ENCODE peak calls at places on chromosomes 7 and 10, in four cellular contexts. One of them, this sample, is unnamed.

GRCh38 chr7:139488810-139489209 is 5.3 kb upstream of the KLRG2 start:
- DNase-seq in endodermal cell: no peak
- DNase-seq in retinal pigment epithelial cell: no peak
- DNase-seq in foreskin fibroblast: no peak
- DNase-seq in this sample: no peak

GRCh38 chr7:38374507-38374906 is 101.1 kb upstream of the TARP start:
- DNase-seq in endodermal cell: peak
- DNase-seq in retinal pigment epithelial cell: no peak
- DNase-seq in foreskin fibroblast: peak
- DNase-seq in this sample: no peak

GRCh38 chr7:155129789-155130188 is 59.7 kb downstream of the HTR5A start:
- DNase-seq in endodermal cell: peak
- DNase-seq in retinal pigment epithelial cell: no peak
- DNase-seq in foreskin fibroblast: no peak
- DNase-seq in this sample: no peak

GRCh38 chr10:3482200-3482993 is 302.6 kb downstream of the KLF6 start:
- DNase-seq in endodermal cell: peak
- DNase-seq in retinal pigment epithelial cell: peak
- DNase-seq in foreskin fibroblast: peak
- DNase-seq in this sample: peak

GRCh38 chr7:55409474-55410225 is 44.5 kb downstream of the LANCL2 start:
- DNase-seq in endodermal cell: no peak
- DNase-seq in retinal pigment epithelial cell: no peak
- DNase-seq in foreskin fibroblast: no peak
- DNase-seq in this sample: no peak

GRCh38 chr10:77881636-77882035 is 44.9 kb downstream of the DLG5 start:
- DNase-seq in endodermal cell: no peak
- DNase-seq in retinal pigment epithelial cell: no peak
- DNase-seq in foreskin fibroblast: no peak
- DNase-seq in this sample: no peak

GRCh38 chr7:128791968-128792319 is at the start of gene CCDC136:
- DNase-seq in endodermal cell: peak
- DNase-seq in retinal pigment epithelial cell: no peak
- DNase-seq in foreskin fibroblast: no peak
- DNase-seq in this sample: no peak

GRCh38 chr7:94687810-94688209 is 31.9 kb upstream of the SGCE start:
- DNase-seq in endodermal cell: no peak
- DNase-seq in retinal pigment epithelial cell: no peak
- DNase-seq in foreskin fibroblast: no peak
- DNase-seq in this sample: no peak

GRCh38 chr10:14486777-14487510 is 156.2 kb upstream of the FRMD4A start:
- DNase-seq in endodermal cell: no peak
- DNase-seq in retinal pigment epithelial cell: no peak
- DNase-seq in foreskin fibroblast: no peak
- DNase-seq in this sample: no peak

GRCh38 chr10:3323865-3324498 is 151.4 kb upstream of the PITRM1 start:
- DNase-seq in endodermal cell: no peak
- DNase-seq in retinal pigment epithelial cell: peak
- DNase-seq in foreskin fibroblast: peak
- DNase-seq in this sample: no peak

GRCh38 chr7:29457141-29457561 is 106.5 kb upstream of the PRR15 start:
- DNase-seq in endodermal cell: peak
- DNase-seq in retinal pigment epithelial cell: no peak
- DNase-seq in foreskin fibroblast: no peak
- DNase-seq in this sample: no peak

GRCh38 chr10:97475936-97476594 is 22.2 kb downstream of the MMS19 start:
- DNase-seq in endodermal cell: no peak
- DNase-seq in retinal pigment epithelial cell: no peak
- DNase-seq in foreskin fibroblast: peak
- DNase-seq in this sample: no peak

GRCh38 chr10:96585726-96586418 is 940 bp downstream of the TM9SF3 start:
- DNase-seq in endodermal cell: no peak
- DNase-seq in retinal pigment epithelial cell: no peak
- DNase-seq in foreskin fibroblast: no peak
- DNase-seq in this sample: no peak

GRCh38 chr10:76456190-76456589 is 1024.8 kb downstream of the LRMDA start:
- DNase-seq in endodermal cell: no peak
- DNase-seq in retinal pigment epithelial cell: no peak
- DNase-seq in foreskin fibroblast: no peak
- DNase-seq in this sample: no peak

GRCh38 chr10:133009218-133009954 is 67.0 kb upstream of the CFAP46 start:
- DNase-seq in endodermal cell: no peak
- DNase-seq in retinal pigment epithelial cell: no peak
- DNase-seq in foreskin fibroblast: no peak
- DNase-seq in this sample: no peak

GRCh38 chr7:114789942-114790341 is 132.0 kb upstream of the MDFIC start:
- DNase-seq in endodermal cell: no peak
- DNase-seq in retinal pigment epithelial cell: no peak
- DNase-seq in foreskin fibroblast: peak
- DNase-seq in this sample: no peak

GRCh38 chr10:124030061-124030460 is 63.3 kb downstream of the CHST15 start:
- DNase-seq in endodermal cell: no peak
- DNase-seq in retinal pigment epithelial cell: no peak
- DNase-seq in foreskin fibroblast: no peak
- DNase-seq in this sample: no peak

GRCh38 chr10:73744690-73744994 is 470 bp downstream of the SEC24C start:
- DNase-seq in endodermal cell: no peak
- DNase-seq in retinal pigment epithelial cell: no peak
- DNase-seq in foreskin fibroblast: peak
- DNase-seq in this sample: peak

GRCh38 chr10:78361031-78361430 is 327.4 kb downstream of the RPS24 start:
- DNase-seq in endodermal cell: no peak
- DNase-seq in retinal pigment epithelial cell: no peak
- DNase-seq in foreskin fibroblast: no peak
- DNase-seq in this sample: no peak

GRCh38 chr7:32516551-32517082 is 21.3 kb downstream of the AVL9 start:
- DNase-seq in endodermal cell: no peak
- DNase-seq in retinal pigment epithelial cell: no peak
- DNase-seq in foreskin fibroblast: no peak
- DNase-seq in this sample: no peak

GRCh38 chr7:129010075-129010474 is 44.8 kb downstream of the TNPO3 start:
- DNase-seq in endodermal cell: no peak
- DNase-seq in retinal pigment epithelial cell: no peak
- DNase-seq in foreskin fibroblast: no peak
- DNase-seq in this sample: no peak

GRCh38 chr7:42913591-42913990 is 1.7 kb upstream of the C7orf25 start:
- DNase-seq in endodermal cell: no peak
- DNase-seq in retinal pigment epithelial cell: no peak
- DNase-seq in foreskin fibroblast: no peak
- DNase-seq in this sample: no peak

GRCh38 chr7:42910306-42910705 is 1.6 kb downstream of the C7orf25 start:
- DNase-seq in endodermal cell: no peak
- DNase-seq in retinal pigment epithelial cell: no peak
- DNase-seq in foreskin fibroblast: no peak
- DNase-seq in this sample: no peak

GRCh38 chr7:42914009-42914725 is 2.3 kb upstream of the C7orf25 start:
- DNase-seq in endodermal cell: no peak
- DNase-seq in retinal pigment epithelial cell: no peak
- DNase-seq in foreskin fibroblast: no peak
- DNase-seq in this sample: no peak

GRCh38 chr7:42914726-42915045 is 2.8 kb upstream of the C7orf25 start:
- DNase-seq in endodermal cell: no peak
- DNase-seq in retinal pigment epithelial cell: no peak
- DNase-seq in foreskin fibroblast: no peak
- DNase-seq in this sample: no peak

GRCh38 chr7:42911482-42912447 is at the start of gene C7orf25:
- DNase-seq in endodermal cell: peak
- DNase-seq in retinal pigment epithelial cell: peak
- DNase-seq in foreskin fibroblast: peak
- DNase-seq in this sample: peak
- TF ChIP-seq CTCF in endodermal cell: no peak
- TF ChIP-seq CTCF in retinal pigment epithelial cell: peak
- TF ChIP-seq CTCF in foreskin fibroblast: no peak
- TF ChIP-seq CTCF in this sample: no peak

GRCh38 chr10:34134602-34135001 is 680.5 kb downstream of the PARD3 start:
- DNase-seq in endodermal cell: no peak
- DNase-seq in retinal pigment epithelial cell: no peak
- DNase-seq in foreskin fibroblast: no peak
- DNase-seq in this sample: no peak

GRCh38 chr10:34127676-34128075 is 687.4 kb downstream of the PARD3 start:
- DNase-seq in endodermal cell: no peak
- DNase-seq in retinal pigment epithelial cell: peak
- DNase-seq in foreskin fibroblast: no peak
- DNase-seq in this sample: no peak

GRCh38 chr10:34135515-34135914 is 679.6 kb downstream of the PARD3 start:
- DNase-seq in endodermal cell: no peak
- DNase-seq in retinal pigment epithelial cell: no peak
- DNase-seq in foreskin fibroblast: no peak
- DNase-seq in this sample: no peak

GRCh38 chr10:34125702-34126101 is 689.4 kb downstream of the PARD3 start:
- DNase-seq in endodermal cell: no peak
- DNase-seq in retinal pigment epithelial cell: no peak
- DNase-seq in foreskin fibroblast: no peak
- DNase-seq in this sample: no peak

DNA sequence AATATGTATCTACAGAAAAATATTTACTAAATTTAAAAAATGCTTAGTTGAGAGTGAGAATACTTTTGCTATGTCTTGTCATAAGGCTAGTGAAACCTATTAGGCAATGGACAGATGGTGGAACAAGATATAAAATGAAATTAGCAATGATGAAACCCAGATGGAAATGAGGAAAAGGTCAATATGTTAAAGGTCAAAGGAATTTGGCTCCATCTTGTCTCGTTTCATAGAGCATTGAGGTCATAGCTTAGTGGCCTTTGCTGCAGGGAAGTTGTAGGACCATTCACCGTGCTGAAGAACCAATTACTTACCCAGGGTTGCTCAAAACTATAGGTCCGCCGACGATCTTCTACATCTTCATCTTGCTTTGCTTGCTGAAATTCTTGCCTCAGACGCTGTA is 683.9 kb downstream of the PARD3 start:
- DNase-seq in endodermal cell: no peak
- DNase-seq in retinal pigment epithelial cell: no peak
- DNase-seq in foreskin fibroblast: no peak
- DNase-seq in this sample: no peak
- TF ChIP-seq CTCF in endodermal cell: no peak
- TF ChIP-seq CTCF in retinal pigment epithelial cell: no peak
- TF ChIP-seq CTCF in foreskin fibroblast: no peak
- TF ChIP-seq CTCF in this sample: no peak

GRCh38 chr10:61662794-61663259 is at the start of gene CABCOCO1:
- DNase-seq in endodermal cell: peak
- DNase-seq in retinal pigment epithelial cell: peak
- DNase-seq in foreskin fibroblast: peak
- DNase-seq in this sample: peak
- TF ChIP-seq CTCF in endodermal cell: peak
- TF ChIP-seq CTCF in retinal pigment epithelial cell: peak
- TF ChIP-seq CTCF in foreskin fibroblast: no peak
- TF ChIP-seq CTCF in this sample: no peak

DNA sequence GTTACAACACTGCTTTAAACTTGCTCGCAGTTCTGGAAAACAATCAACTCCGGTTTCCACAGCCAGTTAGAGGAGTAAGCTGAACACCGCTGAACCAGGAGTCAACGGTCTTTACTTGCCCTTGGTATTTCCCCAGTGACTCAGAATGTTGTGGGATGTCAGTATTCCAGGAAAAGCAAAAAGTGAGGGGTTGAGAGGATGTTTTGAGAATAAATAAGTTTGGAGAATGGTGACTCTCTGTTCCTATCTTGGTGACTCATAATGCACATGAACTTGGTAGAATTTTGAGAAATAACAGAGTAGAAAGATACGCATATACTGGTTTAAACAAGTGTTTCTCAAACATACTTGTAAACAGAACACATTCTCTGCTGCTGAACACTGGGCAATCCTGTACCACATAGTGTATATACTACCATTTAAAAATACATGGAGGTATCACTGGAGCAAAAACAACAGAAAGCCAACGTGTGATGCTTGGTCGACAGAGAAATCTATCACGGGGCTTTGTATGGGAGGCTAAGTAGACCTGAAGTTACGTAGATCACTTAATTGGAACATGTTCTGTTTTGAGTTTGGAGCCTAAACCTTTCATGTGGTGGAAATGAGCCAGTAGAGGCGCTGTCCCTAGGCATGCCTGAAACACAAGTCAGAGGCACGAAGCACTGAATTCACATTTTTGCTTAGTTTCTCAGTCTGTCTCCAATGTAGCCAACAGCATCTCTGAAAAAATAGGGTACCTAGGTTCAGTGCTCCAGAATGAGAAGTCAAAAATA is 534.3 kb downstream of the PARD3 start:
- DNase-seq in endodermal cell: peak
- DNase-seq in retinal pigment epithelial cell: peak
- DNase-seq in foreskin fibroblast: peak
- DNase-seq in this sample: no peak
- TF ChIP-seq CTCF in endodermal cell: peak
- TF ChIP-seq CTCF in retinal pigment epithelial cell: peak
- TF ChIP-seq CTCF in foreskin fibroblast: no peak
- TF ChIP-seq CTCF in this sample: no peak

GRCh38 chr7:1557771-1558170 is 1.8 kb upstream of the TMEM184A start:
- DNase-seq in endodermal cell: no peak
- DNase-seq in retinal pigment epithelial cell: no peak
- DNase-seq in foreskin fibroblast: no peak
- DNase-seq in this sample: no peak

GRCh38 chr7:1559626-1560590 is 3.9 kb upstream of the TMEM184A start:
- DNase-seq in endodermal cell: no peak
- DNase-seq in retinal pigment epithelial cell: no peak
- DNase-seq in foreskin fibroblast: no peak
- DNase-seq in this sample: no peak

GRCh38 chr7:1557006-1557405 is 1.0 kb upstream of the TMEM184A start:
- DNase-seq in endodermal cell: no peak
- DNase-seq in retinal pigment epithelial cell: no peak
- DNase-seq in foreskin fibroblast: no peak
- DNase-seq in this sample: no peak

GRCh38 chr7:1558841-1559625 is 3.0 kb upstream of the TMEM184A start:
- DNase-seq in endodermal cell: no peak
- DNase-seq in retinal pigment epithelial cell: no peak
- DNase-seq in foreskin fibroblast: no peak
- DNase-seq in this sample: no peak

GRCh38 chr7:1558181-1558811 is 2.3 kb upstream of the TMEM184A start:
- DNase-seq in endodermal cell: peak
- DNase-seq in retinal pigment epithelial cell: no peak
- DNase-seq in foreskin fibroblast: no peak
- DNase-seq in this sample: no peak
- TF ChIP-seq CTCF in endodermal cell: peak
- TF ChIP-seq CTCF in retinal pigment epithelial cell: peak
- TF ChIP-seq CTCF in foreskin fibroblast: no peak
- TF ChIP-seq CTCF in this sample: no peak

GRCh38 chr10:125194814-125195213 is 34.5 kb upstream of the CTBP2 start:
- DNase-seq in endodermal cell: no peak
- DNase-seq in retinal pigment epithelial cell: no peak
- DNase-seq in foreskin fibroblast: no peak
- DNase-seq in this sample: no peak

GRCh38 chr10:125192005-125192404 is 31.6 kb upstream of the CTBP2 start:
- DNase-seq in endodermal cell: no peak
- DNase-seq in retinal pigment epithelial cell: no peak
- DNase-seq in foreskin fibroblast: no peak
- DNase-seq in this sample: no peak

GRCh38 chr10:125190961-125191360 is 30.6 kb upstream of the CTBP2 start:
- DNase-seq in endodermal cell: no peak
- DNase-seq in retinal pigment epithelial cell: no peak
- DNase-seq in foreskin fibroblast: no peak
- DNase-seq in this sample: no peak

GRCh38 chr10:125192620-125193019 is 32.3 kb upstream of the CTBP2 start:
- DNase-seq in endodermal cell: no peak
- DNase-seq in retinal pigment epithelial cell: no peak
- DNase-seq in foreskin fibroblast: no peak
- DNase-seq in this sample: no peak

GRCh38 chr10:125193306-125193877 is 33.0 kb upstream of the CTBP2 start:
- DNase-seq in endodermal cell: no peak
- DNase-seq in retinal pigment epithelial cell: no peak
- DNase-seq in foreskin fibroblast: no peak
- DNase-seq in this sample: no peak
- TF ChIP-seq CTCF in endodermal cell: no peak
- TF ChIP-seq CTCF in retinal pigment epithelial cell: no peak
- TF ChIP-seq CTCF in foreskin fibroblast: no peak
- TF ChIP-seq CTCF in this sample: no peak